ENCODE peak calls at places on chromosome 15, in seven cellular contexts. T, D, M, I, K, O and B are unnamed samples.

GRCh38 chr15:52658955-52659354 is 20.2 kb downstream of the ATOSA start:
- DNase-seq in T (no peak), D (peak), M (peak), I (no peak), K (peak), O (no peak), B (no peak)

GRCh38 chr15:80507638-80508316 is 103.6 kb downstream of the ARNT2 start:
- DNase-seq in T (peak), D (no peak), M (no peak), I (no peak), K (peak), O (peak), B (peak)

GRCh38 chr15:94270570-94270969 is 39.2 kb downstream of the MCTP2 start:
- DNase-seq in T (no peak), D (no peak), M (no peak), I (no peak), K (no peak), O (no peak), B (no peak)

GRCh38 chr15:77988386-77989301 is 88.9 kb downstream of the TBC1D2B start:
- DNase-seq in T (no peak), D (no peak), M (no peak), I (no peak), K (no peak), O (no peak), B (no peak)

GRCh38 chr15:70195808-70196304 is 98.1 kb upstream of the TLE3 start:
- DNase-seq in T (peak), D (no peak), M (peak), I (no peak), K (peak), O (peak), B (peak)

GRCh38 chr15:91257755-91258435 is 157.8 kb downstream of the SV2B start:
- DNase-seq in T (no peak), D (no peak), M (no peak), I (no peak), K (no peak), O (no peak), B (no peak)

GRCh38 chr15:64009798-64010241 is 36.5 kb downstream of the DAPK2 start:
- DNase-seq in T (peak), D (peak), M (peak), I (no peak), K (peak), O (no peak), B (no peak)

GRCh38 chr15:68051109-68051508 is 3.0 kb upstream of the PIAS1 start:
- DNase-seq in T (no peak), D (no peak), M (no peak), I (no peak), K (no peak), O (no peak), B (no peak)

GRCh38 chr15:62549345-62549970 is 384.4 kb upstream of the C2CD4B start:
- DNase-seq in T (peak), D (no peak), M (peak), I (peak), K (peak), O (no peak), B (no peak)

GRCh38 chr15:74789171-74789627 is 7.3 kb downstream of the CSK start:
- DNase-seq in T (no peak), D (no peak), M (no peak), I (no peak), K (peak), O (no peak), B (no peak)

GRCh38 chr15:73886717-73887345 is 13.5 kb downstream of the TBC1D21 start:
- DNase-seq in T (no peak), D (no peak), M (no peak), I (no peak), K (no peak), O (no peak), B (no peak)

DNA sequence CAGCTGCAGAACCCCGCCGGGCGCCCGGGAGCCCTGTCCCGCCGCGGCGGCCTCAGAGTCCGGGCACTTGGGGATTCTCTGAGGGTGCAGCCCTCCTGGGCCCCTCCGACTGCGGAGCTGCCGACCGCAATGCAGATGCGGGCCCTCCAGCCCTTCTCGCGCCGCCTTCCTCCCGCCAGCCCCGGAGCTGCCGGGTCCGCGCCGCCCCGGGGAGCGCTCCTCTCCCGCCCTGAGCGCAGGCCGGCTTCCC is 320 bp upstream of the ACAN start:
- DNase-seq in T (no peak), D (no peak), M (no peak), I (no peak), K (no peak), O (no peak), B (no peak)
- H3K4me3 ChIP-seq in T (no peak), D (no peak), M (peak), I (peak), K (no peak), O (peak), B (peak)

DNA sequence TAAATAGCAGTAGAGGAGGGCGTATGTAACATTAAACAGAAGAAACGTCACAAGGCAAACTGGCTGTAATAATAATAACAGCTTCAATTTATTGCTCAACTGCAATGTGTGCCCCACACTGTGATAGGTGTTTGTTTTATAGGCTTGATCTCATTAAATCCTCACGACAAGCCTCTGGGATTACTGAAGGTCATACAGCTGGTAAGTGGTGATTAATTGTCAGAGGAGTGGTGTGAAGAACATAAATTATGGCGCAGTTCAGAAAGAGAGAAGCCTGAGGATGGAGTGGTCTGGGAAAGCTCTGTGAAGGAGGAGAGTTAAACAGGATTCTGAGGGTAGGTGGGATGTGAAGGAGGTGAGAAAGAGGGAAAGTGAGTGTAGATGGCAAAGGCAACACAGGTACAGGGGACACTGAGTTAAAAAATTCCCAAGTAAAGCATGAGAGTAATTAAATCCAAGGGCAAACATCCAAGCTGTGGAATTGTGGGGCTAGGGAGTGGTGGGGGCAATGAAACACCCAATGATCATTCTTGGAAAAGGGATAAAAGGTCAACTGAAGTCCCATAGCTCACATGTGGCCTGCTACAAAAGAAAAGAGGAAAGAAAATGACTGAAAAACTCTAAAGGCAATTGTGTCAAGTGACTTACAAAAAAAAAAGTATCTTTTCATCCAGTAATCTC is 16.5 kb upstream of the GLCE start:
- DNase-seq in T (no peak), D (no peak), M (peak), I (no peak), K (no peak), O (no peak), B (no peak)
- H3K4me3 ChIP-seq in T (no peak), D (no peak), M (no peak), I (no peak), K (no peak), O (no peak), B (no peak)

GRCh38 chr15:90207252-90207651 is 6.1 kb downstream of the SEMA4B start:
- DNase-seq in T (no peak), D (no peak), M (no peak), I (no peak), K (no peak), O (no peak), B (no peak)

GRCh38 chr15:90203473-90203872 is 2.3 kb downstream of the SEMA4B start:
- DNase-seq in T (no peak), D (no peak), M (no peak), I (no peak), K (no peak), O (no peak), B (no peak)

GRCh38 chr15:90203922-90204321 is 2.8 kb downstream of the SEMA4B start:
- DNase-seq in T (peak), D (no peak), M (no peak), I (no peak), K (no peak), O (no peak), B (no peak)

GRCh38 chr15:90205886-90206285 is 4.8 kb downstream of the SEMA4B start:
- DNase-seq in T (peak), D (no peak), M (no peak), I (no peak), K (peak), O (no peak), B (no peak)

GRCh38 chr15:90205050-90205848 is 4.1 kb downstream of the SEMA4B start:
- DNase-seq in T (no peak), D (no peak), M (no peak), I (no peak), K (no peak), O (no peak), B (no peak)
- H3K4me3 ChIP-seq in T (no peak), D (no peak), M (no peak), I (no peak), K (no peak), O (no peak), B (no peak)

GRCh38 chr15:31365032-31365654 is 38.5 kb downstream of the KLF13 start:
- DNase-seq in T (no peak), D (no peak), M (no peak), I (no peak), K (no peak), O (no peak), B (no peak)
- H3K4me3 ChIP-seq in T (no peak), D (peak), M (no peak), I (no peak), K (no peak), O (no peak), B (no peak)

GRCh38 chr15:85615930-85616329 is 178.8 kb downstream of the KLHL25 start:
- DNase-seq in T (peak), D (peak), M (peak), I (peak), K (no peak), O (no peak), B (no peak)

GRCh38 chr15:85616549-85616948 is 178.2 kb downstream of the KLHL25 start:
- DNase-seq in T (no peak), D (no peak), M (no peak), I (no peak), K (no peak), O (no peak), B (no peak)

GRCh38 chr15:85620321-85621044 is 174.2 kb downstream of the KLHL25 start:
- DNase-seq in T (peak), D (no peak), M (peak), I (no peak), K (peak), O (no peak), B (no peak)

GRCh38 chr15:85621096-85621495 is 173.6 kb downstream of the KLHL25 start:
- DNase-seq in T (peak), D (no peak), M (no peak), I (no peak), K (no peak), O (no peak), B (no peak)

DNA sequence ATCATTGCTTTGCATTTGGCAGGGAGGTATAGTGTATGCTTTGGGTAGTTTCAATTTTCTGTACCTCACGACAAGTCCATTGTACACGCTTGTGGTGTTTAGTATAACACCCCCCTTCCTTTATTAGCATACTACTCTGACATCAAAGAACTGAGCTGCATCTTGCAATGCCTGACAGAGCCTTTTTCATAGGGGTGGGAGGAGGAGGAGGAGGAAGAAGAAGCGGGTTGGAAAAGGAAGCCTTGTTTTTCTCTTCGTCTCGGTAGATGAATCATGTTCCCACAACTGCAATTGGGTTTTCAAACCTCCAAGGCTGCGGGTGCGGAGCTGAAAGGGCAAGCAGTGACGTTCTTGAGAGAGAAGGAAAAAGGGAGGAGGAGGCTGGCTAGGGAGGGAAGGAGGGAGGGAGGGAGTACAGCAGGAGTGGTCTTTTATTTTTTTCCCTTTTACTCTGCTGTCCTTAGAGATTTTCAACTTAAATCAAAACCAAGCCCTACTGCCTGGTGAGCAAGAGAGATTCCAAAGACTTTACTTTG is 175.7 kb downstream of the KLHL25 start:
- DNase-seq in T (peak), D (peak), M (peak), I (peak), K (peak), O (peak), B (peak)
- H3K4me3 ChIP-seq in T (peak), D (no peak), M (peak), I (no peak), K (peak), O (peak), B (peak)